ENCODE peak calls at places on chromosomes 13 and 19, in six cellular contexts. F, P, Z, O, Q and J are unnamed samples.
A peak's percentile ranks its signal among the peaks of the same experiment; 100 is the strongest.

GRCh38 chr13:33509642-33510229 is 224.2 kb upstream of the STARD13 start:
- DNase-seq in O (no peak), F (no peak), Z (peak; percentile 22), P (no peak), Q (no peak), J (peak; percentile 43)

GRCh38 chr19:18651738-18652137 is 14.9 kb downstream of the KLHL26 start:
- DNase-seq in P (no peak), Z (no peak), F (no peak), O (no peak), Q (no peak), J (no peak)

GRCh38 chr19:28932446-28932845 is 280.5 kb downstream of the UQCRFS1 start:
- DNase-seq in P (no peak), Z (no peak), F (no peak), Q (no peak), O (no peak), J (no peak)

GRCh38 chr19:23563326-23563725 is 123.7 kb downstream of the ZNF675 start:
- DNase-seq in P (no peak), O (no peak), Z (no peak), F (no peak), Q (no peak), J (no peak)

GRCh38 chr19:31518626-31519025 is 169.4 kb upstream of the TSHZ3 start:
- DNase-seq in Z (peak; percentile 91), O (no peak), Q (no peak), F (no peak), P (no peak), J (peak; percentile 59)

GRCh38 chr19:8110931-8111330 is 38.5 kb downstream of the FBN3 start:
- DNase-seq in P (no peak), Q (no peak), O (no peak), F (no peak), Z (no peak), J (no peak)

GRCh38 chr13:112510002-112510780 is 77.8 kb downstream of the TUBGCP3 start:
- DNase-seq in F (peak; percentile 62), Z (peak; percentile 94), Q (peak; percentile 53), O (peak; percentile 80), P (peak; percentile 71), J (peak; percentile 78)

GRCh38 chr13:74761794-74762193 is 627.6 kb upstream of the KLF12 start:
- DNase-seq in Z (peak; percentile 9), F (no peak), Q (no peak), O (no peak), P (no peak), J (no peak)

GRCh38 chr19:33375760-33376159 is 2.3 kb downstream of the CEBPG start:
- DNase-seq in Z (no peak), O (no peak), P (peak; percentile 51), F (no peak), Q (no peak), J (peak; percentile 58)

GRCh38 chr19:45842198-45842597 is 20.7 kb downstream of the SYMPK start:
- DNase-seq in O (no peak), F (no peak), Q (no peak), Z (no peak), P (no peak), J (no peak)

GRCh38 chr13:65653548-65654078 is 1576.5 kb downstream of the PCDH9 start:
- DNase-seq in Z (peak; percentile 7), P (no peak), F (no peak), O (no peak), Q (no peak), J (no peak)

GRCh38 chr13:51339952-51340732 is 651 bp downstream of the SERPINE3 start:
- DNase-seq in F (no peak), P (peak; percentile 35), O (no peak), Z (no peak), Q (no peak), J (no peak)

GRCh38 chr13:51921790-51922740 is 60.3 kb downstream of the CCDC70 start:
- DNase-seq in O (peak; percentile 25), P (peak; percentile 12), Q (no peak), Z (peak; percentile 50), F (no peak), J (peak; percentile 6)

GRCh38 chr19:3302755-3303154 is 63.6 kb upstream of the NFIC start:
- DNase-seq in P (no peak), Q (no peak), F (no peak), O (no peak), Z (peak; percentile 33), J (no peak)

GRCh38 chr13:44379885-44380284 is 6.3 kb downstream of the SERP2 start:
- DNase-seq in F (no peak), O (no peak), Z (no peak), Q (no peak), P (no peak), J (no peak)

GRCh38 chr13:77124423-77124822 is 97.5 kb upstream of the FBXL3 start:
- DNase-seq in Z (no peak), F (no peak), P (no peak), O (no peak), Q (no peak), J (no peak)

GRCh38 chr19:46661020-46661731 is at the start of gene DACT3:
- DNase-seq in P (peak; percentile 100), O (peak; percentile 100), Z (peak; percentile 100), F (peak; percentile 100), Q (peak; percentile 100), J (peak; percentile 100)

GRCh38 chr19:14059093-14059480 is 2.8 kb downstream of the PALM3 start:
- DNase-seq in F (peak; percentile 37), Z (no peak), Q (no peak), O (peak; percentile 61), P (no peak), J (no peak)

GRCh38 chr13:113441661-113442060 is 11.6 kb downstream of the ADPRHL1 start:
- DNase-seq in Z (no peak), Q (no peak), P (no peak), F (no peak), O (no peak), J (no peak)

GRCh38 chr19:425056-425455 is 16.1 kb upstream of the C2CD4C start:
- DNase-seq in Z (no peak), Q (no peak), F (no peak), O (no peak), P (no peak), J (no peak)

GRCh38 chr13:94886191-94886590 is 173.8 kb upstream of the SOX21 start:
- DNase-seq in Q (no peak), F (no peak), P (no peak), O (no peak), Z (no peak), J (peak; percentile 59)

GRCh38 chr19:40691421-40692211 is 1.2 kb upstream of the NUMBL start:
- DNase-seq in P (no peak), Q (no peak), F (no peak), O (peak; percentile 55), Z (peak; percentile 59), J (peak; percentile 9)

GRCh38 chr13:38045278-38046048 is 175.9 kb upstream of the TRPC4 start:
- DNase-seq in P (peak; percentile 33), Z (peak; percentile 76), Q (peak; percentile 23), O (peak; percentile 43), F (peak; percentile 3), J (peak; percentile 61)

GRCh38 chr13:75236774-75237173 is 245.2 kb downstream of the TBC1D4 start:
- DNase-seq in Z (no peak), Q (no peak), F (no peak), P (no peak), O (no peak), J (no peak)

GRCh38 chr19:18529782-18530181 is 7.9 kb upstream of the ELL start:
- DNase-seq in O (no peak), Q (no peak), P (no peak), F (no peak), Z (no peak), J (no peak)

GRCh38 chr13:82634946-82635345 is 1247.3 kb downstream of the SLITRK1 start:
- DNase-seq in O (no peak), Z (no peak), P (peak; percentile 16), F (no peak), Q (no peak), J (no peak)

GRCh38 chr19:993831-994393 is 6.3 kb upstream of the GRIN3B start:
- DNase-seq in Z (no peak), F (no peak), P (no peak), Q (no peak), O (no peak), J (no peak)

GRCh38 chr19:48513289-48514122 is 1.9 kb upstream of the LMTK3 start:
- DNase-seq in Q (no peak), P (peak; percentile 64), F (no peak), Z (peak; percentile 93), O (peak; percentile 94), J (peak; percentile 71)

GRCh38 chr19:5915782-5916165 is 1.7 kb downstream of the CAPS start:
- DNase-seq in P (no peak), Q (no peak), Z (no peak), F (no peak), O (no peak), J (no peak)
- H2AK5ac ChIP-seq in P (no peak overlapping the region), Q (no peak overlapping the region), Z (no peak overlapping the region), F (no peak overlapping the region), O (no peak overlapping the region), J (no peak overlapping the region)

DNA sequence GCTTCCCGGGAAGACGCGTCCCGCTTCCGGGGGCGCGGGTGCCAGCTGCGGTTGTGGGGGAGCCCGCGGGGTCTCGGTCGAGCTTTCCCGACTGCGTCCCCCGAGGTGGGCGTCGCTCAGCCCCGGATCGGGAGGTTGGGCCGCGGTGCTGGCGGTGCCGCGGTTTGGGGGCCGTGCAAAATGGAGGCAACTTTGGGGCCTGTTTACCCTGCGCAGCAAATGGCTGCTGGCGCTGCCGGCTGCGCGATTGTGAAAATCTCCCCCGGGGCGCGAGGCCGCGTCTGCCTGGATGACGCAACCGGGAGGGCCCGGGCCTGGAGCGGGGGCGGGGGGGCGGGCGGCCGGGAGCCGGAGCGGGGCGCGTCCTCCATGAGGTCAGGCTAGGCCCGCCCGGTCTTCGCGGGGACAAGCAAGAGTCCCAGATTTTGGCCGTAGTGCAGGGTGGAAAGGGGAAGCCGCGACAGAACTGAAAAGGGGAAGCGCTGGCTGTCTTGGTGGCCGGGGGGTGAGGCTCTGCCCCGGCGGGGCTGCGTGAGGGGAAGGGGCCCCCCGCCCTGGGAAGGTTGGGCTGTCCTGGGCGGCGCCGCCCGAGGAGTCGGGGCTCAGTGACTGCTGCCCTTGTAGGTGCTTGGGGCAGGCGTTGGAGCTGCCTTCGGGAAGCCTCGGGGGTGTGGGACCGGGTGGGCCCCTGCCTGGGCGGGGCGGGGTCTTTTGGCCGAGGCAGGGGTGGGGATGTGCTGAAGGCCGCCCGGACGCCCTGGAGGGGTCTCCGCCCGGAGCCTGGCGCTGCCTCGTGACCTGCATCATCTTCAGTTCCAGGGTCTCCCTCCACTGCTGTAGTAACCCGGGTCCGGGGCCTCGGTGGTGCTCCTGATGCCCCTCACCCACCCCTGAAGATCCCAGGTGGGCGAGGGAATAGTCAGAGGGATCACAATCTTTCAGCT is 11.1 kb downstream of the PEAK3 start:
- DNase-seq in Q (no peak), O (no peak), F (no peak), P (peak; percentile 84), Z (peak; percentile 65), J (peak; percentile 86)
- H2AK5ac ChIP-seq in Q (no peak overlapping the region), O (no peak overlapping the region), F (peak overlapping the region; percentile 90), P (peak overlapping the region; percentile 70), Z (no peak overlapping the region), J (no peak overlapping the region)

DNA sequence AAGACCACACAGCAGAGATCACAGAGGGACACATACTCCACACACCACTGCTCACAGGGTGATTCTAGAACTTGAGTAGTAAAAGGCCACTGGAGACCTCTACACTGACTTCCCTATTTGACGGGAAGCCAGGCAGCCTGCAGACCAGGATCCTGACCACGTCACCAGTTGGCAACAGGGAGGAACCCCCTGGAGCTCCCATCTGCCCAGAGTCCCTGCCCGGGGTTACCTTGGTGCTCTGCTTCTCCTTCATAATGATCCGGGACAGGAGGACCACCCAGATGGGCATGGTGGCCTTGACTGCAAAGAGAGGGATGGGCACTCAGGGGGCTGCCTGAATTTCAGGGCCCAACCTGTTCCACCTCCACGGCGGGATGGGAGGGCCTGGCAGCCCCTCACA is 932 bp downstream of the SLC35E1 start:
- DNase-seq in O (no peak), Q (no peak), P (peak; percentile 36), F (no peak), Z (no peak), J (peak; percentile 51)
- H2AK5ac ChIP-seq in O (no peak overlapping the region), Q (no peak overlapping the region), P (peak overlapping the region; percentile 76), F (no peak overlapping the region), Z (peak overlapping the region; percentile 30), J (no peak overlapping the region)

GRCh38 chr13:98285852-98286594 is 109.0 kb upstream of the RNF113B start:
- DNase-seq in P (no peak), Z (peak; percentile 45), F (no peak), O (no peak), Q (no peak), J (no peak)
- H2AK5ac ChIP-seq in P (peak overlapping the region; percentile 20), Z (no peak overlapping the region), F (no peak overlapping the region), O (no peak overlapping the region), Q (no peak overlapping the region), J (peak overlapping the region; percentile 10)